ENCODE peak calls at places on chromosome 18, in four cellular contexts. Y is K562, L is HepG2, Q is GM12878. A is an unnamed sample.
A peak's percentile ranks its signal among the peaks of the same experiment; 100 is the strongest.

GRCh38 chr18:3453540-3454364 is 3.8 kb downstream of the TGIF1 start:
- DNase-seq in Q (no peak), L (peak; percentile 96), Y (no peak), A (no peak)

GRCh38 chr18:58669731-58670379 is 1.4 kb upstream of the MALT1 start:
- DNase-seq in Q (peak; percentile 31), Y (no peak), L (peak; percentile 75), A (no peak)

GRCh38 chr18:77207540-77207939 is 42.1 kb upstream of the GALR1 start:
- DNase-seq in Y (no peak), Q (no peak), L (peak; percentile 42), A (peak; percentile 53)

GRCh38 chr18:23629444-23629946 is 33.2 kb downstream of the ANKRD29 start:
- DNase-seq in Q (peak; percentile 45), Y (no peak), L (peak; percentile 92), A (no peak)

GRCh38 chr18:21179590-21180220 is 62.3 kb upstream of the GREB1L start:
- DNase-seq in L (peak; percentile 52), Y (peak; percentile 51), Q (peak; percentile 32), A (peak; percentile 59)

GRCh38 chr18:37847544-37847943 is 281.9 kb upstream of the CELF4 start:
- DNase-seq in Q (no peak), L (no peak), Y (no peak), A (no peak)

GRCh38 chr18:80167947-80168745 is 59.1 kb downstream of the ADNP2 start:
- DNase-seq in Q (no peak), Y (no peak), L (no peak), A (no peak)

GRCh38 chr18:57286949-57287348 is 65.4 kb upstream of the ST8SIA3 start:
- DNase-seq in Y (no peak), L (no peak), Q (peak; percentile 9), A (no peak)

GRCh38 chr18:42156266-42156665 is 201.2 kb downstream of the PIK3C3 start:
- DNase-seq in L (no peak), Q (no peak), Y (no peak), A (no peak)

GRCh38 chr18:42159146-42159545 is 204.1 kb downstream of the PIK3C3 start:
- DNase-seq in Y (no peak), L (peak; percentile 21), Q (no peak), A (no peak)

GRCh38 chr18:42155024-42155423 is 200.0 kb downstream of the PIK3C3 start:
- DNase-seq in L (no peak), Q (no peak), Y (no peak), A (no peak)

GRCh38 chr18:42157878-42158277 is 202.8 kb downstream of the PIK3C3 start:
- DNase-seq in Q (no peak), L (no peak), Y (no peak), A (no peak)

DNA sequence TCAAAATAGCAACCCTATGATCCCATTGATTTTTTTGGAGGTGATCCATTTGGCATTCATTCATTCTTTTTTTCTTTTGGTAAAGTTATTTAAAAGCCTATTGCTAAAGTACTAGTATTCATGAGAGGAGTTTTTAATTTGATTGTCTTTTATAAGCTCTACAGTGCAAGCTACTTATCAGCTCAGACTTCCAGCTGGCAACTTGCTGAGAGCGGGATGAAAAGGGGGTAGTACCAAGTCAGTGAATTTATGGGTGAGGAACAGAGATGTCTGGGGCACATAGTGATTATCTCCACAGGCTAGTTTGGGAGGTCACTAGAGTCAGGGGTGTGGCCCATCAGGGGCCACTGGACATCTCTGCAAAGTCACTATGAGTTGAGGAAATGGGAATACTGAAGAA is 202.4 kb downstream of the PIK3C3 start:
- DNase-seq in Y (no peak), L (no peak), Q (no peak), A (no peak)
- TF ChIP-seq ETV6 in Y (no peak), L (no peak), Q (no peak), A (no peak)

GRCh38 chr18:62763101-62763521 is 47.8 kb downstream of the PHLPP1 start:
- DNase-seq in Q (no peak), L (no peak), Y (no peak), A (no peak)

GRCh38 chr18:62769216-62769615 is 53.9 kb downstream of the PHLPP1 start:
- DNase-seq in Y (no peak), L (no peak), Q (no peak), A (no peak)

GRCh38 chr18:62767321-62767720 is 52.0 kb downstream of the PHLPP1 start:
- DNase-seq in Q (no peak), L (no peak), Y (no peak), A (no peak)

GRCh38 chr18:62768172-62768943 is 53.0 kb downstream of the PHLPP1 start:
- DNase-seq in Y (no peak), L (no peak), Q (no peak), A (no peak)

DNA sequence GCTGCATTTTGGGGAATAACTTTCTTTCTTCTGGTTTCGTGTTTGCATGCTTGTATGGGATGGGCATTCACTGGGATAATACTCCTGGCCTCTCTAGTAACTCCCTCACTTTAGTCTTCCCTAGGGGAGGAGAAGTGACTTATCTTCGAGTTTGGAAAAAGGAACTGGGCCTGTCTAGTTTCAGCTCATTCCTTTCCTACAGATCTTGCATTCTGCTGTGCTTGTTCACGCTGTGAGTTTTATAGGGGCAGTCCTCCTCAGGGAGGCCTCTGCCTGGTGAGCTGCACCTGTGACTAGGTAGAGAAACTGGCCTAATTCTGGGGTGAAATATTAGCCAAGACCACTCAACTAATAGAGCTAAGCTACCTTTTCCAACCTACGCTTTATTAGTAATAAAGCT is 50.9 kb downstream of the PHLPP1 start:
- DNase-seq in Q (no peak), Y (no peak), L (no peak), A (no peak)
- TF ChIP-seq ATF3 in Q (no peak), Y (no peak), L (no peak), A (no peak)

GRCh38 chr18:48777026-48777736 is 173.6 kb downstream of the SMAD7 start:
- DNase-seq in L (peak; percentile 44), Q (no peak), Y (peak; percentile 74), A (peak; percentile 83)
- TF ChIP-seq CBFB in L (no peak), Q (peak; percentile 58), Y (no peak), A (no peak)

GRCh38 chr18:78612318-78612717 is 367.3 kb upstream of the SALL3 start:
- DNase-seq in L (no peak), Q (no peak), Y (no peak), A (no peak)

GRCh38 chr18:78611869-78612268 is 367.7 kb upstream of the SALL3 start:
- DNase-seq in L (no peak), Y (no peak), Q (no peak), A (no peak)

GRCh38 chr18:78610179-78610578 is 369.4 kb upstream of the SALL3 start:
- DNase-seq in Q (no peak), L (no peak), Y (no peak), A (no peak)

GRCh38 chr18:78611201-78611800 is 368.3 kb upstream of the SALL3 start:
- DNase-seq in Y (no peak), L (no peak), Q (no peak), A (no peak)

GRCh38 chr18:78610646-78611045 is 369.0 kb upstream of the SALL3 start:
- DNase-seq in L (no peak), Q (no peak), Y (no peak), A (no peak)
- TF ChIP-seq ETV6 in L (no peak), Q (no peak), Y (no peak), A (no peak)

DNA sequence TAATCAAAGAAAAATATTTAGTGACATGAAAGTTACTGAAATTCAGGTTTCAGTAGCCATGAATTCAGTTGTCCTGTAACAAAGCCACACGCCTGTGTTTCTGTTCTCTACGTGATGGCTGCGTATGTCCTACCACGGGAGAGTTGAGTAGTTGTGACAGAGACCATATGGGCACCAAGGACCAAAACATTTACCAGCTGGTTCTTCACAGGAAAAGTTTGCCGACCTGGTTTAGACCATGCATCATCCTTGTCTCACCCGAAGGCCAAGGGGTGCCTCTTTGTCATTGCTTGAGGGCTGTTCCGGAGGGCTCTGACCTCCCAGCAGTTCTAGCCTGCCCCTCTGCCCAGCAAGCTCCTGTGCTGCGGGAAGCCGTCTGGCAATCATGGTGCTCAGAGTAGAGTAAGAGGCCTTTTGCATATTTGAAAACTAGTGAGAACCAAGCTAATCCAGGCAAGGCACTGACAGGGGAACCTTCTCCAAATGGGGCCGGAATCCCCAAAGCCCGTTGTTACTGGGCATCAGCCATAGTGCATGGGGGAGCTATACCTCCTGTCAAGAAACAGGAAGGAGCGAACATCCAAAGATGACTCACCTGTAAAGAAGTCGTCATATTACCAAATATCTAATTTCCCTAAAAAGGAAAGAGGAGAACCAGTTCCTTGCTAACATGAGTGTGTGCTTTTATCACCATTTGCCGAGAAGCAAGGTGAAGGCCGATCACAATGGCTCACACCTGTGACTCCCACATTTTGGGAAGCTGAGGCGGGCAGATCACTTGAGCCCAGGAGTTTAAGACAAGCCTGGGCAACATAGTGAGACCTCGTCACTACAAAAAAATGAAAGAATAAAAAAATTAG is 92.6 kb upstream of the RAB12 start:
- DNase-seq in Y (no peak), L (no peak), Q (no peak), A (no peak)
- TF ChIP-seq ATF3 in Y (no peak), L (no peak), Q (no peak), A (no peak)

DNA sequence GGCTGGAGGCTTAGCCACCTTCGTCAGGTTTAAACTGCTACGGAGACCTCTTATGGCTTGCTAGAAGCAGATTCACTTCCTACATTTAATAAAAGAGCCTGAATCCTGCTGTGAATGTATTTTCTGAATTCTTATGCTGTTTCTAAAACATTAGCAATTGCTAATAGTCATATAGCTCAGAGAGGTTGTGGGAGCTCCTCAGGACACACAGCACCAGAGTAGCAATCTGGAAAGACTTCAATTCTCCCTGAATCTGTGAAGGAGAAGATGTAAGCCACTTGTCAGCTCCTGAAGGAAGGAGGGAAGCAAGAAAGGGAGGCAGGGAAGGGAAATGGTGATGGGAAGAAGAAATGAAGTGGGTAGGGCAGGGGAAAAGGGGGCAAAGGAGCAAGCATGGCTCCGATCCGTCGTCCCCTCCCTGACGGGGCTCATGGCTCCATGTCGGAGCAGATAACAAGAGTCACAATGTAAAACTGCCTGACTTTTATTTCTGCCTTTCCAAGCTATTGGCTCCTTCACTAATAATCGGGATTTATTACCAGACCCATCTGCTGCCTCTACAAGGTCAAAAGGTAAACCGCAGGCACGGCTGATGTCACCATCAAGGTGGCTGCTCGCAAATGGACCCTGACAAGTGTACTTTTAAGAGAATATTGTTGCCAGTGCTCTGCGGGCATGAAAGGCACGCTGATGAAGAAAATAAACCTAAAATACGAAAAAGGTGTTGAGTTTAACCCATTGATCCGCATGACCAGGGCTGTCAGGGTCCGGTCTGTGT is 656.0 kb upstream of the SALL3 start:
- DNase-seq in L (no peak), Q (no peak), Y (no peak), A (no peak)
- TF ChIP-seq CBFB in L (no peak), Q (no peak), Y (no peak), A (no peak)

GRCh38 chr18:54956506-54956905 is 2.8 kb downstream of the CCDC68 start:
- DNase-seq in Q (no peak), L (no peak), Y (no peak), A (no peak)
- TF ChIP-seq ETV6 in Q (no peak), L (no peak), Y (no peak), A (no peak)

GRCh38 chr18:13178197-13178596 is 40.4 kb upstream of the LDLRAD4 start:
- DNase-seq in Y (no peak), L (no peak), Q (no peak), A (no peak)

GRCh38 chr18:13176847-13177246 is 41.7 kb upstream of the LDLRAD4 start:
- DNase-seq in Q (no peak), L (no peak), Y (no peak), A (no peak)

GRCh38 chr18:13175266-13175665 is 43.3 kb upstream of the LDLRAD4 start:
- DNase-seq in L (no peak), Q (no peak), Y (no peak), A (no peak)

GRCh38 chr18:13173573-13173972 is 45.0 kb upstream of the LDLRAD4 start:
- DNase-seq in Y (no peak), L (no peak), Q (no peak), A (no peak)

GRCh38 chr18:13175754-13176210 is 42.8 kb upstream of the LDLRAD4 start:
- DNase-seq in L (peak; percentile 94), Y (no peak), Q (peak; percentile 25), A (no peak)
- TF ChIP-seq ATF3 in L (no peak), Y (no peak), Q (no peak), A (no peak)

A was measured in WTC11.